ENCODE peak calls at places on chromosomes 1 and 21, in eight cellular contexts. C is activated CD8-positive, alpha-beta T cell treated with anti-CD3 and anti-CD28 coated beads for 36 hours; Y is pancreas; E is bronchial epithelial cell; B is A549; M is upper lobe of right lung; G is ovary; F is heart right ventricle. R is an unnamed sample.

GRCh38 chr1:246165826-246166709 is 341.0 kb downstream of the SMYD3 start:
- DNase-seq in C (no peak), Y (no peak), E (peak; percentile 98), B (peak; percentile 51), M (no peak), G (no peak), F (no peak), R (no peak)

GRCh38 chr1:33242652-33243051 is 13.6 kb upstream of the ZNF362 start:
- DNase-seq in C (no peak), Y (no peak), E (no peak), B (no peak), M (no peak), G (no peak), F (no peak), R (no peak)

GRCh38 chr1:38804062-38804886 is 55.3 kb downstream of the RRAGC start:
- DNase-seq in C (no peak), Y (no peak), E (no peak), B (no peak), M (no peak), G (no peak), F (no peak), R (no peak)

GRCh38 chr1:1796466-1796865 is 18.2 kb upstream of the NADK start:
- DNase-seq in C (peak; percentile 17), Y (no peak), E (no peak), B (no peak), M (no peak), G (no peak), F (no peak), R (no peak)

GRCh38 chr1:177142791-177143382 is 21.6 kb downstream of the ASTN1 start:
- DNase-seq in C (no peak), Y (no peak), E (no peak), B (no peak), M (no peak), G (no peak), F (no peak), R (no peak)

GRCh38 chr1:111927652-111928051 is 61.8 kb downstream of the KCND3 start:
- DNase-seq in C (no peak), Y (no peak), E (no peak), B (no peak), M (no peak), G (no peak), F (no peak), R (no peak)

GRCh38 chr21:39911286-39911685 is 44.0 kb downstream of the PCP4 start:
- DNase-seq in C (no peak), Y (no peak), E (no peak), B (no peak), M (no peak), G (no peak), F (no peak), R (no peak)

GRCh38 chr1:15951341-15952153 is 24.4 kb downstream of the ZBTB17 start:
- DNase-seq in C (peak; percentile 88), Y (no peak), E (no peak), B (no peak), M (no peak), G (peak; percentile 61), F (no peak), R (no peak)

GRCh38 chr1:241828576-241828975 is 19.4 kb upstream of the EXO1 start:
- DNase-seq in C (peak; percentile 4), Y (no peak), E (peak; percentile 70), B (no peak), M (no peak), G (no peak), F (no peak), R (no peak)

GRCh38 chr1:14758962-14759361 is 160.5 kb downstream of the KAZN start:
- DNase-seq in C (no peak), Y (no peak), E (no peak), B (no peak), M (no peak), G (no peak), F (no peak), R (no peak)

GRCh38 chr1:3680488-3681230 is 28.3 kb downstream of the TP73 start:
- DNase-seq in C (no peak), Y (no peak), E (peak; percentile 41), B (no peak), M (no peak), G (no peak), F (no peak), R (no peak)

GRCh38 chr1:11132571-11133293 is 33.1 kb upstream of the EXOSC10 start:
- DNase-seq in C (no peak), Y (no peak), E (no peak), B (no peak), M (no peak), G (no peak), F (no peak), R (no peak)

DNA sequence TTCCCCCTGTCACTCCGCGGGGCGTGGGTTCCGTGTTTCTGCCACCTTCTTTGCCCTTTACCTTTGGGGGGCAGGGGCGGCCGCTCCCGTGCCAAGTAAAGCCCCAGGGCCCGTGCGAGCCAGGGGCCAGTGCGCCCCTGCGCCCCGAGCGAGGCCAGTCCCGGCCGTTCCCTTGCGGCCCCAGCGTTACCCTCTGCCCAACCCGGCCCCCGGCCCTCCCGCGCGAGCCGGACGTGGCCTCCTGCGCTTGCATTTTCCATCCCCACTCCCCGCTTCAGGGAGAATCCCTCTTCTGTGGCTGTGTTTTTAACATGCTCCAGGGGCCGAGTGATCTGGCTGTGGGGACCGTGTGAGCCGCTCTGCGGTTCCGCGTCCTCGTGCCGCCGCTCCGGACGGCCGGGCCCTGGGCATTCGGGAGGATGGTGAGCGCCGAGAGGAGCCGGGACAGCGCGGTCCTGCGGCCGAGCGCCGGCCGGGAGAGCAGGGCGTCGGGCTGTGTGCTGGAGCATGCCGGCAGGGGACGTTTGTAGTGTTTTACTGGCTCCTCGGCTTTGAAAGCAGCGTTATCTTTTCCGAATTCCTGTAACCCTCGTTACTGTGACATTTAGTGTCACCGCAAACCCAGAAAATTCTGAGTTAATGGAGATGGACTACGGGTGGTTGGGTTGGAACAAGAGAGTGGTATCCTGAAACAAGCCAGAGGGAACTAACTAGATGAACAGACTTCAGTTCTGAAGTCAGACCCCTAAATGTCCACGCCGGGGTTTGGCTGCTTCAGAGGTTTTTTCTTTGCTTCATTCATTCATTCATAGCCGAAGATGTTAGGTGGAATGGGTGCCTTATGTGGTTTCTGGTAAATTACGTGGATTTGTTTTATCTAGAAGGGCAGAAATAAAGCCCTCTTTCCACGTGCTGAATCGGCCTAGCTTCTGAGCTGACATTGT is 1.1 kb downstream of the GALNT2 start:
- DNase-seq in C (peak; percentile 37), Y (no peak), E (no peak), B (no peak), M (peak; percentile 75), G (no peak), F (peak; percentile 29), R (no peak)
- TF ChIP-seq CTCF in C (no peak), Y (no peak), E (peak; percentile 12), B (no peak), M (no peak), G (no peak), F (peak; percentile 21), R (peak; percentile 16)

GRCh38 chr1:18895317-18895716 is 7.0 kb downstream of the ALDH4A1 start:
- DNase-seq in C (no peak), Y (no peak), E (no peak), B (no peak), M (no peak), G (no peak), F (no peak), R (no peak)
- TF ChIP-seq CTCF in C (no peak), Y (no peak), E (no peak), B (no peak), M (no peak), G (no peak), F (no peak), R (no peak)

GRCh38 chr1:75611014-75611413 is at the start of gene SLC44A5:
- DNase-seq in C (no peak), Y (no peak), E (no peak), B (no peak), M (no peak), G (no peak), F (no peak), R (no peak)

GRCh38 chr1:75618382-75618781 is 7.5 kb upstream of the SLC44A5 start:
- DNase-seq in C (no peak), Y (no peak), E (peak; percentile 70), B (no peak), M (no peak), G (no peak), F (no peak), R (no peak)

GRCh38 chr1:75616436-75617433 is 5.8 kb upstream of the SLC44A5 start:
- DNase-seq in C (peak; percentile 2), Y (no peak), E (no peak), B (no peak), M (peak; percentile 54), G (peak; percentile 20), F (peak; percentile 4), R (no peak)

GRCh38 chr1:75615664-75616435 is 4.9 kb upstream of the SLC44A5 start:
- DNase-seq in C (peak; percentile 20), Y (peak; percentile 12), E (no peak), B (no peak), M (peak; percentile 67), G (peak; percentile 29), F (peak; percentile 7), R (peak; percentile 36)

GRCh38 chr1:75614455-75615379 is 3.8 kb upstream of the SLC44A5 start:
- DNase-seq in C (peak; percentile 58), Y (peak; percentile 43), E (no peak), B (peak; percentile 53), M (peak; percentile 65), G (peak; percentile 26), F (peak; percentile 30), R (peak; percentile 62)
- TF ChIP-seq CTCF in C (peak; percentile 57), Y (peak; percentile 49), E (peak; percentile 46), B (peak; percentile 19), M (peak; percentile 34), G (peak; percentile 29), F (peak; percentile 51), R (peak; percentile 64)

DNA sequence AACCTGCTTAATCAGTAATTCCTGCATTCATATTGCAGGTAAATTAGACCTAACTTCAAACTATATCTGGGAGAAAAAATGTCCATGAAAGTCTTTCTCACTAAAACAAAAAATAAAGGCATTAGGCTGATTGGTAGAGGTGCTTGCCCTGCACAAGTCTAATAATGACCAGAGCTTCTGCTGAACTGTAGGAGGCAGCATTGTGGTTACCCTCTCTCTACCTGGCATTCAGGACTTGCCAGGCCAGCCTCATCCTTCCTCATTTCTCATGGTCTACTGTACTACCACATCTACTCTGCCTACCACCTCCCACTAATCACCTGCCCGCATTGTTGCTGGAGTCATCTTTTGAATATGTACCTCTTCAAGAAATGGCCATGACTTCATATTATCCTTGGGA is 60.8 kb upstream of the KRTAP11-1 start:
- DNase-seq in C (no peak), Y (no peak), E (no peak), B (no peak), M (no peak), G (no peak), F (no peak), R (no peak)
- TF ChIP-seq CTCF in C (no peak), Y (no peak), E (no peak), B (no peak), M (no peak), G (no peak), F (no peak), R (no peak)